ENCODE peak calls at places on chromosomes 4 and X, in six cellular contexts. E is GM12892, Z is fibroblast of pulmonary artery, R is NCI-H345, L is T follicular helper cell, O is NCI-H2171. U is an unnamed sample.

GRCh38 chr4:183639291-183639690 is 19.7 kb downstream of the RWDD4 start:
- DNase-seq in R (no peak), Z (no peak), L (no peak), O (no peak), E (no peak), U (no peak)

GRCh38 chr4:76780781-76781697 is 116.9 kb downstream of the SOWAHB start:
- DNase-seq in O (no peak), Z (no peak), L (no peak), R (no peak), E (no peak), U (no peak)

GRCh38 chr4:102531441-102531840 is 30.3 kb downstream of the NFKB1 start:
- DNase-seq in E (no peak), O (no peak), Z (no peak), L (no peak), R (no peak), U (no peak)

GRCh38 chrX:22136711-22137110 is 104.6 kb downstream of the PHEX start:
- DNase-seq in E (no peak), L (no peak), R (peak; percentile 81), Z (no peak), O (no peak), U (no peak)

GRCh38 chr4:183200453-183200852 is 101.4 kb downstream of the WWC2 start:
- DNase-seq in Z (peak; percentile 97), E (no peak), O (no peak), L (no peak), R (no peak), U (no peak)

GRCh38 chr4:8917868-8918783 is 46.5 kb upstream of the HMX1 start:
- DNase-seq in O (no peak), L (peak; percentile 36), Z (peak; percentile 45), E (peak; percentile 70), R (peak; percentile 14), U (peak; percentile 9)

GRCh38 chr4:138507527-138507926 is 265.4 kb upstream of the SLC7A11 start:
- DNase-seq in O (no peak), R (no peak), E (no peak), Z (peak; percentile 62), L (no peak), U (no peak)

GRCh38 chrX:21305799-21306336 is 68.3 kb upstream of the CNKSR2 start:
- DNase-seq in L (no peak), O (no peak), Z (no peak), R (no peak), E (no peak), U (no peak)

GRCh38 chrX:20311505-20311904 is 44.8 kb upstream of the RPS6KA3 start:
- DNase-seq in L (no peak), E (no peak), Z (no peak), O (no peak), R (no peak), U (no peak)

GRCh38 chrX:44922980-44923379 is 50.0 kb downstream of the KDM6A start:
- DNase-seq in O (no peak), E (no peak), Z (no peak), R (no peak), L (no peak), U (no peak)

GRCh38 chr4:173189117-173189693 is 20.6 kb downstream of the GALNT7 start:
- DNase-seq in O (no peak), L (no peak), E (no peak), R (no peak), Z (peak; percentile 39), U (no peak)